ENCODE peak calls at places on chromosomes 1 and 21, in nine cellular contexts. One of them, this sample, is unnamed.

GRCh38 chr1:105462308-105462707 is 1594.2 kb upstream of the PRMT6 start:
- DNase-seq in activated T-cell treated with anti-CD3 and anti-CD28 coated beads, Interleukin-2, amount 50 U/mL, for 1 hour: no peak
- DNase-seq in neural crest cell: no peak
- DNase-seq in HFFc6: no peak
- DNase-seq in stimulated activated CD8-positive, alpha-beta memory T cell treated with anti-CD3 and anti-CD28 coated beads, Interleukin-2, amount 100 ng/mL, for 48 hours: no peak
- DNase-seq in activated T-helper 1 cell treated with Interleukin-2 at 50 U/mL for 16 hours: no peak
- DNase-seq in T-helper 2 cell: no peak
- DNase-seq in activated CD4-positive, alpha-beta T cell treated with anti-CD3 and anti-CD28 coated beads, Interleukin-2, amount 50 U/mL, for 48 hours: no peak
- DNase-seq in CMK: no peak
- DNase-seq in this sample: no peak

GRCh38 chr21:42148097-42148496 is 70.8 kb upstream of the ABCG1 start:
- DNase-seq in stimulated activated CD8-positive, alpha-beta memory T cell treated with anti-CD3 and anti-CD28 coated beads, Interleukin-2, amount 100 ng/mL, for 48 hours: no peak
- DNase-seq in neural crest cell: no peak
- DNase-seq in activated T-helper 1 cell treated with Interleukin-2 at 50 U/mL for 16 hours: no peak
- DNase-seq in activated CD4-positive, alpha-beta T cell treated with anti-CD3 and anti-CD28 coated beads, Interleukin-2, amount 50 U/mL, for 48 hours: no peak
- DNase-seq in HFFc6: no peak
- DNase-seq in CMK: no peak
- DNase-seq in T-helper 2 cell: no peak
- DNase-seq in activated T-cell treated with anti-CD3 and anti-CD28 coated beads, Interleukin-2, amount 50 U/mL, for 1 hour: no peak
- DNase-seq in this sample: no peak

GRCh38 chr1:90114521-90115141 is 119.7 kb downstream of the ZNF326 start:
- DNase-seq in HFFc6: peak
- DNase-seq in T-helper 2 cell: no peak
- DNase-seq in activated T-helper 1 cell treated with Interleukin-2 at 50 U/mL for 16 hours: no peak
- DNase-seq in neural crest cell: no peak
- DNase-seq in activated CD4-positive, alpha-beta T cell treated with anti-CD3 and anti-CD28 coated beads, Interleukin-2, amount 50 U/mL, for 48 hours: no peak
- DNase-seq in stimulated activated CD8-positive, alpha-beta memory T cell treated with anti-CD3 and anti-CD28 coated beads, Interleukin-2, amount 100 ng/mL, for 48 hours: no peak
- DNase-seq in CMK: peak
- DNase-seq in activated T-cell treated with anti-CD3 and anti-CD28 coated beads, Interleukin-2, amount 50 U/mL, for 1 hour: no peak
- DNase-seq in this sample: no peak

GRCh38 chr1:18278953-18279712 is 171.5 kb downstream of the IGSF21 start:
- DNase-seq in HFFc6: no peak
- DNase-seq in activated T-helper 1 cell treated with Interleukin-2 at 50 U/mL for 16 hours: no peak
- DNase-seq in stimulated activated CD8-positive, alpha-beta memory T cell treated with anti-CD3 and anti-CD28 coated beads, Interleukin-2, amount 100 ng/mL, for 48 hours: no peak
- DNase-seq in activated T-cell treated with anti-CD3 and anti-CD28 coated beads, Interleukin-2, amount 50 U/mL, for 1 hour: no peak
- DNase-seq in CMK: no peak
- DNase-seq in activated CD4-positive, alpha-beta T cell treated with anti-CD3 and anti-CD28 coated beads, Interleukin-2, amount 50 U/mL, for 48 hours: no peak
- DNase-seq in T-helper 2 cell: no peak
- DNase-seq in neural crest cell: no peak
- DNase-seq in this sample: no peak

GRCh38 chr1:226809785-226810571 is 60.4 kb upstream of the PSEN2 start:
- DNase-seq in activated CD4-positive, alpha-beta T cell treated with anti-CD3 and anti-CD28 coated beads, Interleukin-2, amount 50 U/mL, for 48 hours: no peak
- DNase-seq in stimulated activated CD8-positive, alpha-beta memory T cell treated with anti-CD3 and anti-CD28 coated beads, Interleukin-2, amount 100 ng/mL, for 48 hours: no peak
- DNase-seq in T-helper 2 cell: no peak
- DNase-seq in CMK: no peak
- DNase-seq in activated T-helper 1 cell treated with Interleukin-2 at 50 U/mL for 16 hours: no peak
- DNase-seq in activated T-cell treated with anti-CD3 and anti-CD28 coated beads, Interleukin-2, amount 50 U/mL, for 1 hour: no peak
- DNase-seq in HFFc6: peak
- DNase-seq in neural crest cell: no peak
- DNase-seq in this sample: no peak

GRCh38 chr1:93616996-93617669 is 64.5 kb downstream of the BCAR3 start:
- DNase-seq in activated T-helper 1 cell treated with Interleukin-2 at 50 U/mL for 16 hours: no peak
- DNase-seq in CMK: no peak
- DNase-seq in stimulated activated CD8-positive, alpha-beta memory T cell treated with anti-CD3 and anti-CD28 coated beads, Interleukin-2, amount 100 ng/mL, for 48 hours: no peak
- DNase-seq in neural crest cell: no peak
- DNase-seq in activated T-cell treated with anti-CD3 and anti-CD28 coated beads, Interleukin-2, amount 50 U/mL, for 1 hour: no peak
- DNase-seq in HFFc6: no peak
- DNase-seq in activated CD4-positive, alpha-beta T cell treated with anti-CD3 and anti-CD28 coated beads, Interleukin-2, amount 50 U/mL, for 48 hours: no peak
- DNase-seq in T-helper 2 cell: no peak
- DNase-seq in this sample: no peak

GRCh38 chr1:174744886-174745285 is 254.9 kb upstream of the CACYBP start:
- DNase-seq in activated T-cell treated with anti-CD3 and anti-CD28 coated beads, Interleukin-2, amount 50 U/mL, for 1 hour: no peak
- DNase-seq in CMK: no peak
- DNase-seq in activated T-helper 1 cell treated with Interleukin-2 at 50 U/mL for 16 hours: no peak
- DNase-seq in HFFc6: no peak
- DNase-seq in T-helper 2 cell: no peak
- DNase-seq in stimulated activated CD8-positive, alpha-beta memory T cell treated with anti-CD3 and anti-CD28 coated beads, Interleukin-2, amount 100 ng/mL, for 48 hours: no peak
- DNase-seq in neural crest cell: no peak
- DNase-seq in activated CD4-positive, alpha-beta T cell treated with anti-CD3 and anti-CD28 coated beads, Interleukin-2, amount 50 U/mL, for 48 hours: no peak
- DNase-seq in this sample: no peak

GRCh38 chr1:174818014-174818616 is 181.6 kb upstream of the CACYBP start:
- DNase-seq in CMK: no peak
- DNase-seq in activated T-cell treated with anti-CD3 and anti-CD28 coated beads, Interleukin-2, amount 50 U/mL, for 1 hour: no peak
- DNase-seq in stimulated activated CD8-positive, alpha-beta memory T cell treated with anti-CD3 and anti-CD28 coated beads, Interleukin-2, amount 100 ng/mL, for 48 hours: no peak
- DNase-seq in activated CD4-positive, alpha-beta T cell treated with anti-CD3 and anti-CD28 coated beads, Interleukin-2, amount 50 U/mL, for 48 hours: no peak
- DNase-seq in activated T-helper 1 cell treated with Interleukin-2 at 50 U/mL for 16 hours: no peak
- DNase-seq in neural crest cell: no peak
- DNase-seq in T-helper 2 cell: no peak
- DNase-seq in HFFc6: no peak
- DNase-seq in this sample: no peak

GRCh38 chr1:234990874-234991801 is 137.5 kb downstream of the TOMM20 start:
- DNase-seq in activated T-helper 1 cell treated with Interleukin-2 at 50 U/mL for 16 hours: no peak
- DNase-seq in HFFc6: no peak
- DNase-seq in neural crest cell: no peak
- DNase-seq in CMK: no peak
- DNase-seq in activated CD4-positive, alpha-beta T cell treated with anti-CD3 and anti-CD28 coated beads, Interleukin-2, amount 50 U/mL, for 48 hours: no peak
- DNase-seq in stimulated activated CD8-positive, alpha-beta memory T cell treated with anti-CD3 and anti-CD28 coated beads, Interleukin-2, amount 100 ng/mL, for 48 hours: no peak
- DNase-seq in T-helper 2 cell: no peak
- DNase-seq in activated T-cell treated with anti-CD3 and anti-CD28 coated beads, Interleukin-2, amount 50 U/mL, for 1 hour: no peak
- DNase-seq in this sample: no peak

GRCh38 chr1:15760520-15761211 is 2.1 kb downstream of the FBLIM1 start:
- DNase-seq in activated T-cell treated with anti-CD3 and anti-CD28 coated beads, Interleukin-2, amount 50 U/mL, for 1 hour: no peak
- DNase-seq in activated CD4-positive, alpha-beta T cell treated with anti-CD3 and anti-CD28 coated beads, Interleukin-2, amount 50 U/mL, for 48 hours: no peak
- DNase-seq in HFFc6: peak
- DNase-seq in T-helper 2 cell: no peak
- DNase-seq in activated T-helper 1 cell treated with Interleukin-2 at 50 U/mL for 16 hours: no peak
- DNase-seq in stimulated activated CD8-positive, alpha-beta memory T cell treated with anti-CD3 and anti-CD28 coated beads, Interleukin-2, amount 100 ng/mL, for 48 hours: no peak
- DNase-seq in neural crest cell: no peak
- DNase-seq in CMK: no peak
- DNase-seq in this sample: no peak

GRCh38 chr1:205597691-205598314 is 34.0 kb downstream of the ELK4 start:
- DNase-seq in stimulated activated CD8-positive, alpha-beta memory T cell treated with anti-CD3 and anti-CD28 coated beads, Interleukin-2, amount 100 ng/mL, for 48 hours: no peak
- DNase-seq in activated CD4-positive, alpha-beta T cell treated with anti-CD3 and anti-CD28 coated beads, Interleukin-2, amount 50 U/mL, for 48 hours: no peak
- DNase-seq in T-helper 2 cell: no peak
- DNase-seq in activated T-helper 1 cell treated with Interleukin-2 at 50 U/mL for 16 hours: no peak
- DNase-seq in activated T-cell treated with anti-CD3 and anti-CD28 coated beads, Interleukin-2, amount 50 U/mL, for 1 hour: no peak
- DNase-seq in neural crest cell: no peak
- DNase-seq in CMK: no peak
- DNase-seq in HFFc6: no peak
- DNase-seq in this sample: no peak

GRCh38 chr1:117067528-117068370 is 7.6 kb downstream of the TTF2 start:
- DNase-seq in T-helper 2 cell: no peak
- DNase-seq in activated CD4-positive, alpha-beta T cell treated with anti-CD3 and anti-CD28 coated beads, Interleukin-2, amount 50 U/mL, for 48 hours: peak
- DNase-seq in stimulated activated CD8-positive, alpha-beta memory T cell treated with anti-CD3 and anti-CD28 coated beads, Interleukin-2, amount 100 ng/mL, for 48 hours: no peak
- DNase-seq in CMK: no peak
- DNase-seq in activated T-helper 1 cell treated with Interleukin-2 at 50 U/mL for 16 hours: no peak
- DNase-seq in HFFc6: peak
- DNase-seq in activated T-cell treated with anti-CD3 and anti-CD28 coated beads, Interleukin-2, amount 50 U/mL, for 1 hour: no peak
- DNase-seq in neural crest cell: peak
- DNase-seq in this sample: no peak

GRCh38 chr1:95323117-95323516 is 89.1 kb downstream of the RWDD3 start:
- DNase-seq in HFFc6: no peak
- DNase-seq in CMK: no peak
- DNase-seq in activated T-cell treated with anti-CD3 and anti-CD28 coated beads, Interleukin-2, amount 50 U/mL, for 1 hour: no peak
- DNase-seq in stimulated activated CD8-positive, alpha-beta memory T cell treated with anti-CD3 and anti-CD28 coated beads, Interleukin-2, amount 100 ng/mL, for 48 hours: no peak
- DNase-seq in activated CD4-positive, alpha-beta T cell treated with anti-CD3 and anti-CD28 coated beads, Interleukin-2, amount 50 U/mL, for 48 hours: no peak
- DNase-seq in activated T-helper 1 cell treated with Interleukin-2 at 50 U/mL for 16 hours: no peak
- DNase-seq in T-helper 2 cell: no peak
- DNase-seq in neural crest cell: no peak
- DNase-seq in this sample: no peak

GRCh38 chr1:206682111-206682510 is 2.6 kb upstream of the MAPKAPK2 start:
- DNase-seq in activated CD4-positive, alpha-beta T cell treated with anti-CD3 and anti-CD28 coated beads, Interleukin-2, amount 50 U/mL, for 48 hours: no peak
- DNase-seq in activated T-cell treated with anti-CD3 and anti-CD28 coated beads, Interleukin-2, amount 50 U/mL, for 1 hour: no peak
- DNase-seq in stimulated activated CD8-positive, alpha-beta memory T cell treated with anti-CD3 and anti-CD28 coated beads, Interleukin-2, amount 100 ng/mL, for 48 hours: no peak
- DNase-seq in CMK: no peak
- DNase-seq in HFFc6: no peak
- DNase-seq in T-helper 2 cell: no peak
- DNase-seq in neural crest cell: no peak
- DNase-seq in activated T-helper 1 cell treated with Interleukin-2 at 50 U/mL for 16 hours: no peak
- DNase-seq in this sample: no peak

GRCh38 chr1:36560177-36560576 is 77.5 kb upstream of the CSF3R start:
- DNase-seq in activated CD4-positive, alpha-beta T cell treated with anti-CD3 and anti-CD28 coated beads, Interleukin-2, amount 50 U/mL, for 48 hours: no peak
- DNase-seq in neural crest cell: no peak
- DNase-seq in stimulated activated CD8-positive, alpha-beta memory T cell treated with anti-CD3 and anti-CD28 coated beads, Interleukin-2, amount 100 ng/mL, for 48 hours: no peak
- DNase-seq in activated T-cell treated with anti-CD3 and anti-CD28 coated beads, Interleukin-2, amount 50 U/mL, for 1 hour: no peak
- DNase-seq in CMK: no peak
- DNase-seq in activated T-helper 1 cell treated with Interleukin-2 at 50 U/mL for 16 hours: no peak
- DNase-seq in T-helper 2 cell: no peak
- DNase-seq in HFFc6: no peak
- DNase-seq in this sample: no peak

GRCh38 chr1:236213534-236213933 is 68.2 kb downstream of the ERO1B start:
- DNase-seq in stimulated activated CD8-positive, alpha-beta memory T cell treated with anti-CD3 and anti-CD28 coated beads, Interleukin-2, amount 100 ng/mL, for 48 hours: no peak
- DNase-seq in HFFc6: no peak
- DNase-seq in activated T-cell treated with anti-CD3 and anti-CD28 coated beads, Interleukin-2, amount 50 U/mL, for 1 hour: no peak
- DNase-seq in activated T-helper 1 cell treated with Interleukin-2 at 50 U/mL for 16 hours: no peak
- DNase-seq in activated CD4-positive, alpha-beta T cell treated with anti-CD3 and anti-CD28 coated beads, Interleukin-2, amount 50 U/mL, for 48 hours: no peak
- DNase-seq in neural crest cell: no peak
- DNase-seq in CMK: no peak
- DNase-seq in T-helper 2 cell: no peak
- DNase-seq in this sample: no peak

GRCh38 chr21:45982758-45983731 is 1.5 kb downstream of the COL6A1 start:
- DNase-seq in activated T-helper 1 cell treated with Interleukin-2 at 50 U/mL for 16 hours: no peak
- DNase-seq in CMK: no peak
- DNase-seq in activated T-cell treated with anti-CD3 and anti-CD28 coated beads, Interleukin-2, amount 50 U/mL, for 1 hour: peak
- DNase-seq in neural crest cell: no peak
- DNase-seq in stimulated activated CD8-positive, alpha-beta memory T cell treated with anti-CD3 and anti-CD28 coated beads, Interleukin-2, amount 100 ng/mL, for 48 hours: no peak
- DNase-seq in activated CD4-positive, alpha-beta T cell treated with anti-CD3 and anti-CD28 coated beads, Interleukin-2, amount 50 U/mL, for 48 hours: no peak
- DNase-seq in HFFc6: no peak
- DNase-seq in T-helper 2 cell: no peak
- DNase-seq in this sample: no peak

GRCh38 chr1:41504126-41505035 is 19.9 kb upstream of the EDN2 start:
- DNase-seq in activated CD4-positive, alpha-beta T cell treated with anti-CD3 and anti-CD28 coated beads, Interleukin-2, amount 50 U/mL, for 48 hours: no peak
- DNase-seq in CMK: no peak
- DNase-seq in activated T-cell treated with anti-CD3 and anti-CD28 coated beads, Interleukin-2, amount 50 U/mL, for 1 hour: no peak
- DNase-seq in stimulated activated CD8-positive, alpha-beta memory T cell treated with anti-CD3 and anti-CD28 coated beads, Interleukin-2, amount 100 ng/mL, for 48 hours: no peak
- DNase-seq in activated T-helper 1 cell treated with Interleukin-2 at 50 U/mL for 16 hours: no peak
- DNase-seq in T-helper 2 cell: no peak
- DNase-seq in neural crest cell: no peak
- DNase-seq in HFFc6: peak
- DNase-seq in this sample: no peak

GRCh38 chr1:184036517-184036949 is 995 bp downstream of the COLGALT2 start:
- DNase-seq in stimulated activated CD8-positive, alpha-beta memory T cell treated with anti-CD3 and anti-CD28 coated beads, Interleukin-2, amount 100 ng/mL, for 48 hours: peak
- DNase-seq in CMK: no peak
- DNase-seq in T-helper 2 cell: peak
- DNase-seq in activated CD4-positive, alpha-beta T cell treated with anti-CD3 and anti-CD28 coated beads, Interleukin-2, amount 50 U/mL, for 48 hours: peak
- DNase-seq in activated T-helper 1 cell treated with Interleukin-2 at 50 U/mL for 16 hours: no peak
- DNase-seq in HFFc6: no peak
- DNase-seq in activated T-cell treated with anti-CD3 and anti-CD28 coated beads, Interleukin-2, amount 50 U/mL, for 1 hour: peak
- DNase-seq in neural crest cell: peak
- DNase-seq in this sample: no peak

GRCh38 chr1:21491483-21492170 is 17.6 kb upstream of the ALPL start:
- DNase-seq in stimulated activated CD8-positive, alpha-beta memory T cell treated with anti-CD3 and anti-CD28 coated beads, Interleukin-2, amount 100 ng/mL, for 48 hours: no peak
- DNase-seq in T-helper 2 cell: no peak
- DNase-seq in activated T-helper 1 cell treated with Interleukin-2 at 50 U/mL for 16 hours: no peak
- DNase-seq in activated CD4-positive, alpha-beta T cell treated with anti-CD3 and anti-CD28 coated beads, Interleukin-2, amount 50 U/mL, for 48 hours: no peak
- DNase-seq in HFFc6: no peak
- DNase-seq in CMK: no peak
- DNase-seq in activated T-cell treated with anti-CD3 and anti-CD28 coated beads, Interleukin-2, amount 50 U/mL, for 1 hour: no peak
- DNase-seq in neural crest cell: no peak
- DNase-seq in this sample: no peak

GRCh38 chr1:8118031-8118451 is 91.9 kb upstream of the ERRFI1 start:
- DNase-seq in activated T-cell treated with anti-CD3 and anti-CD28 coated beads, Interleukin-2, amount 50 U/mL, for 1 hour: no peak
- DNase-seq in CMK: no peak
- DNase-seq in neural crest cell: no peak
- DNase-seq in activated CD4-positive, alpha-beta T cell treated with anti-CD3 and anti-CD28 coated beads, Interleukin-2, amount 50 U/mL, for 48 hours: no peak
- DNase-seq in activated T-helper 1 cell treated with Interleukin-2 at 50 U/mL for 16 hours: no peak
- DNase-seq in HFFc6: no peak
- DNase-seq in T-helper 2 cell: no peak
- DNase-seq in stimulated activated CD8-positive, alpha-beta memory T cell treated with anti-CD3 and anti-CD28 coated beads, Interleukin-2, amount 100 ng/mL, for 48 hours: no peak
- DNase-seq in this sample: no peak

GRCh38 chr1:229694053-229694693 is 68.1 kb downstream of the URB2 start:
- DNase-seq in HFFc6: peak
- DNase-seq in activated T-helper 1 cell treated with Interleukin-2 at 50 U/mL for 16 hours: no peak
- DNase-seq in T-helper 2 cell: no peak
- DNase-seq in neural crest cell: no peak
- DNase-seq in CMK: no peak
- DNase-seq in activated T-cell treated with anti-CD3 and anti-CD28 coated beads, Interleukin-2, amount 50 U/mL, for 1 hour: no peak
- DNase-seq in activated CD4-positive, alpha-beta T cell treated with anti-CD3 and anti-CD28 coated beads, Interleukin-2, amount 50 U/mL, for 48 hours: no peak
- DNase-seq in stimulated activated CD8-positive, alpha-beta memory T cell treated with anti-CD3 and anti-CD28 coated beads, Interleukin-2, amount 100 ng/mL, for 48 hours: no peak
- DNase-seq in this sample: no peak

GRCh38 chr1:58627221-58627620 is 50.2 kb upstream of the TACSTD2 start:
- DNase-seq in HFFc6: no peak
- DNase-seq in activated T-cell treated with anti-CD3 and anti-CD28 coated beads, Interleukin-2, amount 50 U/mL, for 1 hour: no peak
- DNase-seq in activated CD4-positive, alpha-beta T cell treated with anti-CD3 and anti-CD28 coated beads, Interleukin-2, amount 50 U/mL, for 48 hours: no peak
- DNase-seq in CMK: no peak
- DNase-seq in T-helper 2 cell: no peak
- DNase-seq in stimulated activated CD8-positive, alpha-beta memory T cell treated with anti-CD3 and anti-CD28 coated beads, Interleukin-2, amount 100 ng/mL, for 48 hours: no peak
- DNase-seq in activated T-helper 1 cell treated with Interleukin-2 at 50 U/mL for 16 hours: no peak
- DNase-seq in neural crest cell: no peak
- DNase-seq in this sample: no peak

GRCh38 chr1:44609412-44609767 is 64.9 kb downstream of the TMEM53 start:
- DNase-seq in neural crest cell: peak
- DNase-seq in HFFc6: peak
- DNase-seq in T-helper 2 cell: no peak
- DNase-seq in activated T-helper 1 cell treated with Interleukin-2 at 50 U/mL for 16 hours: no peak
- DNase-seq in activated CD4-positive, alpha-beta T cell treated with anti-CD3 and anti-CD28 coated beads, Interleukin-2, amount 50 U/mL, for 48 hours: peak
- DNase-seq in stimulated activated CD8-positive, alpha-beta memory T cell treated with anti-CD3 and anti-CD28 coated beads, Interleukin-2, amount 100 ng/mL, for 48 hours: no peak
- DNase-seq in activated T-cell treated with anti-CD3 and anti-CD28 coated beads, Interleukin-2, amount 50 U/mL, for 1 hour: peak
- DNase-seq in CMK: peak
- DNase-seq in this sample: no peak

GRCh38 chr1:63022319-63022718 is 238.4 kb downstream of the ATG4C start:
- DNase-seq in CMK: no peak
- DNase-seq in neural crest cell: no peak
- DNase-seq in activated T-helper 1 cell treated with Interleukin-2 at 50 U/mL for 16 hours: no peak
- DNase-seq in T-helper 2 cell: no peak
- DNase-seq in stimulated activated CD8-positive, alpha-beta memory T cell treated with anti-CD3 and anti-CD28 coated beads, Interleukin-2, amount 100 ng/mL, for 48 hours: no peak
- DNase-seq in activated T-cell treated with anti-CD3 and anti-CD28 coated beads, Interleukin-2, amount 50 U/mL, for 1 hour: no peak
- DNase-seq in HFFc6: no peak
- DNase-seq in activated CD4-positive, alpha-beta T cell treated with anti-CD3 and anti-CD28 coated beads, Interleukin-2, amount 50 U/mL, for 48 hours: no peak
- DNase-seq in this sample: no peak

GRCh38 chr1:27257155-27257554 is 22.7 kb downstream of the WDTC1 start:
- DNase-seq in neural crest cell: no peak
- DNase-seq in T-helper 2 cell: no peak
- DNase-seq in stimulated activated CD8-positive, alpha-beta memory T cell treated with anti-CD3 and anti-CD28 coated beads, Interleukin-2, amount 100 ng/mL, for 48 hours: no peak
- DNase-seq in activated T-cell treated with anti-CD3 and anti-CD28 coated beads, Interleukin-2, amount 50 U/mL, for 1 hour: no peak
- DNase-seq in activated T-helper 1 cell treated with Interleukin-2 at 50 U/mL for 16 hours: no peak
- DNase-seq in HFFc6: no peak
- DNase-seq in activated CD4-positive, alpha-beta T cell treated with anti-CD3 and anti-CD28 coated beads, Interleukin-2, amount 50 U/mL, for 48 hours: no peak
- DNase-seq in CMK: no peak
- DNase-seq in this sample: no peak

GRCh38 chr1:51569284-51570062 is 47.4 kb upstream of the OSBPL9 start:
- DNase-seq in activated T-cell treated with anti-CD3 and anti-CD28 coated beads, Interleukin-2, amount 50 U/mL, for 1 hour: no peak
- DNase-seq in activated T-helper 1 cell treated with Interleukin-2 at 50 U/mL for 16 hours: no peak
- DNase-seq in HFFc6: peak
- DNase-seq in neural crest cell: no peak
- DNase-seq in activated CD4-positive, alpha-beta T cell treated with anti-CD3 and anti-CD28 coated beads, Interleukin-2, amount 50 U/mL, for 48 hours: peak
- DNase-seq in stimulated activated CD8-positive, alpha-beta memory T cell treated with anti-CD3 and anti-CD28 coated beads, Interleukin-2, amount 100 ng/mL, for 48 hours: peak
- DNase-seq in T-helper 2 cell: peak
- DNase-seq in CMK: no peak
- DNase-seq in this sample: peak

GRCh38 chr1:228286505-228287417 is 78.9 kb downstream of the OBSCN start:
- DNase-seq in neural crest cell: no peak
- DNase-seq in activated CD4-positive, alpha-beta T cell treated with anti-CD3 and anti-CD28 coated beads, Interleukin-2, amount 50 U/mL, for 48 hours: no peak
- DNase-seq in HFFc6: no peak
- DNase-seq in stimulated activated CD8-positive, alpha-beta memory T cell treated with anti-CD3 and anti-CD28 coated beads, Interleukin-2, amount 100 ng/mL, for 48 hours: no peak
- DNase-seq in CMK: no peak
- DNase-seq in activated T-cell treated with anti-CD3 and anti-CD28 coated beads, Interleukin-2, amount 50 U/mL, for 1 hour: peak
- DNase-seq in activated T-helper 1 cell treated with Interleukin-2 at 50 U/mL for 16 hours: no peak
- DNase-seq in T-helper 2 cell: no peak
- DNase-seq in this sample: no peak

GRCh38 chr1:100400332-100400933 is 48.1 kb downstream of the CDC14A start:
- DNase-seq in activated CD4-positive, alpha-beta T cell treated with anti-CD3 and anti-CD28 coated beads, Interleukin-2, amount 50 U/mL, for 48 hours: peak
- DNase-seq in activated T-helper 1 cell treated with Interleukin-2 at 50 U/mL for 16 hours: peak
- DNase-seq in neural crest cell: peak
- DNase-seq in T-helper 2 cell: peak
- DNase-seq in HFFc6: no peak
- DNase-seq in activated T-cell treated with anti-CD3 and anti-CD28 coated beads, Interleukin-2, amount 50 U/mL, for 1 hour: peak
- DNase-seq in CMK: peak
- DNase-seq in stimulated activated CD8-positive, alpha-beta memory T cell treated with anti-CD3 and anti-CD28 coated beads, Interleukin-2, amount 100 ng/mL, for 48 hours: no peak
- DNase-seq in this sample: peak

GRCh38 chr1:13759072-13759471 is 59.1 kb downstream of the PRDM2 start:
- DNase-seq in activated T-helper 1 cell treated with Interleukin-2 at 50 U/mL for 16 hours: no peak
- DNase-seq in HFFc6: no peak
- DNase-seq in activated T-cell treated with anti-CD3 and anti-CD28 coated beads, Interleukin-2, amount 50 U/mL, for 1 hour: no peak
- DNase-seq in stimulated activated CD8-positive, alpha-beta memory T cell treated with anti-CD3 and anti-CD28 coated beads, Interleukin-2, amount 100 ng/mL, for 48 hours: no peak
- DNase-seq in CMK: no peak
- DNase-seq in neural crest cell: no peak
- DNase-seq in T-helper 2 cell: no peak
- DNase-seq in activated CD4-positive, alpha-beta T cell treated with anti-CD3 and anti-CD28 coated beads, Interleukin-2, amount 50 U/mL, for 48 hours: no peak
- DNase-seq in this sample: no peak